ENCODE peak calls at places on chromosome 4, in six cellular contexts. T is K562, O is HepG2, L is GM12878, G is SK-N-SH, N is H1. B is an unnamed sample.

GRCh38 chr4:73721419-73721818 is 18.9 kb upstream of the CXCL8 start:
- DNase-seq in T (no peak), O (no peak), L (no peak), G (no peak), N (no peak), B (no peak)

GRCh38 chr4:154158756-154159155 is 332.8 kb downstream of the DCHS2 start:
- DNase-seq in T (no peak), O (no peak), L (no peak), G (no peak), N (no peak), B (no peak)

GRCh38 chr4:108466936-108467902 is 153.2 kb upstream of the RPL34 start:
- DNase-seq in T (no peak), O (no peak), L (peak), G (no peak), N (no peak), B (no peak)

GRCh38 chr4:40890199-40890598 is 140.4 kb downstream of the NSUN7 start:
- DNase-seq in T (no peak), O (no peak), L (no peak), G (no peak), N (no peak), B (no peak)

GRCh38 chr4:24212642-24213041 is 322.8 kb upstream of the PPARGC1A start:
- DNase-seq in T (no peak), O (no peak), L (no peak), G (no peak), N (no peak), B (no peak)

GRCh38 chr4:93092765-93093164 is 735.8 kb upstream of the ATOH1 start:
- DNase-seq in T (no peak), O (no peak), L (no peak), G (no peak), N (no peak), B (no peak)

GRCh38 chr4:61336911-61337310 is 136.8 kb downstream of the ADGRL3 start:
- DNase-seq in T (no peak), O (no peak), L (no peak), G (no peak), N (no peak), B (no peak)

GRCh38 chr4:61200195-61200990 is at the start of gene ADGRL3:
- DNase-seq in T (peak), O (no peak), L (no peak), G (peak), N (peak), B (no peak)

GRCh38 chr4:81351653-81352455 is 119.9 kb downstream of the RASGEF1B start:
- DNase-seq in T (peak), O (peak), L (peak), G (peak), N (peak), B (peak)

GRCh38 chr4:176044589-176044951 is 21.1 kb upstream of the WDR17 start:
- DNase-seq in T (no peak), O (no peak), L (no peak), G (no peak), N (no peak), B (no peak)

GRCh38 chr4:140996757-140997156 is 136.5 kb downstream of the RNF150 start:
- DNase-seq in T (no peak), O (no peak), L (no peak), G (no peak), N (no peak), B (no peak)

GRCh38 chr4:112982677-112983076 is 66.8 kb upstream of the ANK2 start:
- DNase-seq in T (no peak), O (no peak), L (no peak), G (no peak), N (no peak), B (no peak)

GRCh38 chr4:188869581-188869980 is 730.3 kb downstream of the TRIML1 start:
- DNase-seq in T (no peak), O (no peak), L (no peak), G (no peak), N (no peak), B (no peak)

GRCh38 chr4:125262079-125262478 is 52.7 kb upstream of the FAT4 start:
- DNase-seq in T (no peak), O (no peak), L (no peak), G (no peak), N (no peak), B (no peak)

GRCh38 chr4:1174941-1175634 is 2.7 kb upstream of the SPON2 start:
- DNase-seq in T (no peak), O (no peak), L (no peak), G (no peak), N (no peak), B (no peak)

GRCh38 chr4:173038192-173038896 is 130.3 kb upstream of the GALNT7 start:
- DNase-seq in T (no peak), O (no peak), L (no peak), G (no peak), N (no peak), B (no peak)

GRCh38 chr4:22313974-22314373 is 201.9 kb downstream of the ADGRA3 start:
- DNase-seq in T (no peak), O (no peak), L (no peak), G (no peak), N (no peak), B (no peak)

GRCh38 chr4:20426028-20426427 is 174.3 kb downstream of the SLIT2 start:
- DNase-seq in T (no peak), O (no peak), L (no peak), G (no peak), N (no peak), B (no peak)

GRCh38 chr4:111812760-111813159 is 332.5 kb upstream of the FAM241A start:
- DNase-seq in T (no peak), O (no peak), L (no peak), G (no peak), N (no peak), B (no peak)

GRCh38 chr4:122121593-122121992 is 30.5 kb upstream of the BLTP1 start:
- DNase-seq in T (no peak), O (no peak), L (no peak), G (no peak), N (no peak), B (no peak)

GRCh38 chr4:3864736-3865721 is 98.8 kb downstream of the ADRA2C start:
- DNase-seq in T (no peak), O (no peak), L (no peak), G (peak), N (no peak), B (no peak)
- TF ChIP-seq GABPA in T (no peak), O (no peak), L (no peak), G (no peak), N (no peak), B (no peak)

GRCh38 chr4:139918994-139919393 is 235.0 kb downstream of the MAML3 start:
- DNase-seq in T (no peak), O (no peak), L (no peak), G (no peak), N (no peak), B (no peak)
- TF ChIP-seq GABPA in T (no peak), O (no peak), L (no peak), G (no peak), N (no peak), B (no peak)

DNA sequence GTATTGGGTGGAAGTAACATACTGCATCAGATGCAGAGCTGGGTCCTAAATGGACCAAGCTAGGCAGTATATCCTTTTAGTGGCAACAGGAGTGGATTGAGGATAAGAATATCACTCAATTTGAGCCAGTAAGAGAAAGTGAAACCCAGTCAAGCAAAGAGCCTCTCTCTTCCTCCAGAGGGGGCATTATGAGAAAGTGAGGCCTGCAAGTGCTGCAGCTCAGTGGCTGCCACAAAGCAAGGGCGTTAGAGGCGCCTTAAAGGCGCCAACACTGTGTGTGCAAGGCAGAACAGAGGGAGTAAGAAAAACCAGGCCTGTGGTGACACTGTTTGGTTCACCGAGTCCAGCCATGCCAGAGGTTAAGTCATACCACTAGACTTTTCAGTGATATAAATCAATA is 17.5 kb downstream of the STX18 start:
- DNase-seq in T (no peak), O (no peak), L (peak), G (no peak), N (no peak), B (no peak)
- TF ChIP-seq GABPA in T (no peak), O (no peak), L (no peak), G (no peak), N (no peak), B (no peak)

GRCh38 chr4:25842229-25842840 is 20.5 kb downstream of the SEL1L3 start:
- DNase-seq in T (no peak), O (no peak), L (peak), G (no peak), N (peak), B (no peak)
- TF ChIP-seq GABPA in T (no peak), O (no peak), L (no peak), G (no peak), N (no peak), B (no peak)

GRCh38 chr4:150252306-150252705 is 174.1 kb downstream of the DCLK2 start:
- DNase-seq in T (no peak), O (no peak), L (no peak), G (no peak), N (no peak), B (no peak)

GRCh38 chr4:150253965-150254364 is 175.7 kb downstream of the DCLK2 start:
- DNase-seq in T (no peak), O (no peak), L (no peak), G (no peak), N (no peak), B (no peak)

GRCh38 chr4:150252741-150253140 is 174.5 kb downstream of the DCLK2 start:
- DNase-seq in T (no peak), O (no peak), L (no peak), G (no peak), N (no peak), B (no peak)

GRCh38 chr4:150251752-150252190 is 173.5 kb downstream of the DCLK2 start:
- DNase-seq in T (no peak), O (no peak), L (no peak), G (no peak), N (no peak), B (no peak)

GRCh38 chr4:150253416-150253815 is 175.2 kb downstream of the DCLK2 start:
- DNase-seq in T (no peak), O (no peak), L (no peak), G (no peak), N (no peak), B (no peak)
- TF ChIP-seq GABPA in T (no peak), O (no peak), L (no peak), G (no peak), N (no peak), B (no peak)

GRCh38 chr4:123811763-123812390 is 415.3 kb downstream of the SPRY1 start:
- DNase-seq in T (no peak), O (no peak), L (no peak), G (no peak), N (no peak), B (no peak)
- TF ChIP-seq GABPA in T (no peak), O (no peak), L (no peak), G (no peak), N (no peak), B (no peak)

GRCh38 chr4:105451346-105451745 is 22.5 kb downstream of the PPA2 start:
- DNase-seq in T (no peak), O (no peak), L (no peak), G (no peak), N (no peak), B (no peak)
- TF ChIP-seq GABPA in T (no peak), O (no peak), L (no peak), G (no peak), N (no peak), B (no peak)

GRCh38 chr4:145531193-145531592 is 49.5 kb downstream of the SMAD1 start:
- DNase-seq in T (no peak), O (no peak), L (no peak), G (peak), N (no peak), B (no peak)
- TF ChIP-seq GABPA in T (no peak), O (no peak), L (no peak), G (no peak), N (no peak), B (no peak)

DNA sequence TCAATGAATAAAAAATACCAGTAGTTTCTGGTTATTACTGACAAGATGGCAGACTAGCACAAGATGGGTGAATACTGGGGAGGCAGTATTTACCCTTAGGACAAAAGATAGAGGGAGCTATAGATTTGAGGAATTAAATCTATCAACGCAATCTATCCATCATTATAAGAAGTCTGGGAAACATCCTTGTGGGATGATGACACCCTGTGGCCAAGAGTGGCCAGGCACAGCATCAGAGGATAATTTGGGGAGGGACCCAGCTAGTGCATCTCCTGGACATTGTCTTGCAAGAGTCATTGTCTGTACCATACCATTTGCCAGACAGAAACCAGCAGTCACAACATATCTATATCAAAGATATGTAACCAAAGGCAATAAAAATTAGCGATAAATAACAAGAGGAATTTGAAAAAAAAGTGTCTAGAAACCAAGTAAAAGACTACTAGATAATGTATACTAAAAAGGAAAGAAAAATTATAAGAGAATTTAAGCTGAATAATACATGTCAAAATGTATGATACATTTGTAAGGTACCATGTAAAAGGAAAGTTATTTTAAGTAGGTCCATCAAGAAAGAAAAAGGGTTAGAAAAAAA is 22.9 kb downstream of the KCTD8 start:
- DNase-seq in T (no peak), O (no peak), L (no peak), G (peak), N (no peak), B (no peak)
- TF ChIP-seq GABPA in T (no peak), O (no peak), L (no peak), G (no peak), N (no peak), B (no peak)